ENCODE peak calls at places on chromosome 15, in seven cellular contexts. T is HCT116, J is SK-N-SH, O is K562, V is HepG2, L is H1, H is GM12878. X is an unnamed sample.

GRCh38 chr15:68228971-68229385 is 550 bp downstream of the CLN6 start:
- DNase-seq in L (no peak), H (no peak), O (peak), J (no peak), T (no peak), V (no peak), X (no peak)

GRCh38 chr15:60580650-60581415 is 101.9 kb upstream of the ICE2 start:
- DNase-seq in T (no peak), H (no peak), V (peak), O (no peak), L (no peak), J (no peak), X (no peak)

GRCh38 chr15:35243758-35244157 is 158.7 kb upstream of the NANOGP8 start:
- DNase-seq in J (no peak), L (no peak), V (no peak), O (no peak), H (no peak), T (no peak), X (no peak)

GRCh38 chr15:42059661-42060476 is 34.5 kb downstream of the PLA2G4D start:
- DNase-seq in O (peak), H (no peak), J (peak), T (no peak), L (peak), V (peak), X (peak)

GRCh38 chr15:76340198-76340801 is 3.7 kb downstream of the ISL2 start:
- DNase-seq in T (no peak), J (peak), V (no peak), O (no peak), H (no peak), L (peak), X (peak)

GRCh38 chr15:70276401-70276800 is 178.7 kb upstream of the TLE3 start:
- DNase-seq in H (no peak), O (no peak), L (no peak), T (no peak), V (no peak), J (no peak), X (no peak)

GRCh38 chr15:27133244-27133643 is 162.3 kb downstream of the GABRG3 start:
- DNase-seq in J (peak), H (no peak), T (no peak), O (peak), V (no peak), L (no peak), X (no peak)

GRCh38 chr15:40006003-40006402 is 33.0 kb downstream of the SRP14 start:
- DNase-seq in O (no peak), H (no peak), V (no peak), J (no peak), L (no peak), T (no peak), X (peak)

GRCh38 chr15:82058026-82058425 is 12.2 kb upstream of the MEX3B start:
- DNase-seq in V (no peak), L (no peak), O (no peak), J (no peak), H (no peak), T (no peak), X (no peak)

GRCh38 chr15:97547381-97547780 is 413.1 kb upstream of the ARRDC4 start:
- DNase-seq in J (no peak), H (no peak), L (no peak), O (no peak), V (no peak), T (no peak), X (no peak)

GRCh38 chr15:52171386-52171785 is 19.8 kb downstream of the GNB5 start:
- DNase-seq in V (no peak), T (no peak), L (peak), H (no peak), O (no peak), J (peak), X (peak)

GRCh38 chr15:67087507-67088172 is 22.2 kb downstream of the SMAD3 start:
- DNase-seq in V (no peak), L (no peak), J (no peak), T (no peak), O (peak), H (no peak), X (no peak)

GRCh38 chr15:30896211-30896606 is 7.5 kb upstream of the FAN1 start:
- DNase-seq in V (no peak), O (no peak), H (no peak), T (no peak), J (no peak), L (no peak), X (no peak)

GRCh38 chr15:67267951-67268941 is 13.7 kb downstream of the IQCH start:
- DNase-seq in O (peak), L (no peak), H (no peak), J (peak), V (no peak), T (no peak), X (no peak)

GRCh38 chr15:25936004-25936403 is 72.9 kb upstream of the ATP10A start:
- DNase-seq in T (no peak), J (no peak), H (no peak), L (no peak), O (no peak), V (no peak), X (no peak)

GRCh38 chr15:91126080-91126479 is 26.0 kb downstream of the SV2B start:
- DNase-seq in O (no peak), H (no peak), J (no peak), T (no peak), V (no peak), L (no peak), X (no peak)
- TF ChIP-seq JUND in O (no peak), H (no peak), J (no peak), T (no peak), V (no peak), L (no peak), X (no peak)

DNA sequence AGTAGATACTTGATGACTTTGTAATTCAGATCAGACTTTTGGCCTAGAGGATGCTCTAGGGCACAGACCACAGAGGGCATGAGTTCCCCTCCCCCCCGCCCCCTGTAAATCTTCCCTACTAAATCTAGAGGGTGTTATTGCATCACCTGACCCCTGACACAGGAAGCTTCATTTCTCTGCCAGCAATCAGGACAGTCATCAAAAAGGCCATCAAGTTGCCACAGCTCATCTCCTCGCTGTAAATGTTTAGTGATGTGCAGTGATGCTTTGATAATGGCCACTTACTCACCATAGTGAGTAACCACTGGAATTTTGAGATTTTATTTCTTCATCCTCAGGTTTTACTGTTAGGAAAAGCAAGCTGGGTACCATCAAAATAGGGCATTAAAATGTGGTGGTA is 289.2 kb upstream of the CHRM5 start:
- DNase-seq in T (no peak), L (no peak), V (no peak), J (no peak), H (no peak), O (no peak), X (no peak)
- TF ChIP-seq JUND in T (no peak), L (no peak), V (no peak), J (no peak), H (no peak), O (no peak), X (no peak)

GRCh38 chr15:63945005-63945788 is 101.1 kb downstream of the DAPK2 start:
- DNase-seq in J (peak), T (peak), H (no peak), O (peak), L (peak), V (peak), X (peak)
- TF ChIP-seq JUND in J (no peak), T (no peak), H (no peak), O (no peak), L (no peak), V (no peak), X (no peak)

DNA sequence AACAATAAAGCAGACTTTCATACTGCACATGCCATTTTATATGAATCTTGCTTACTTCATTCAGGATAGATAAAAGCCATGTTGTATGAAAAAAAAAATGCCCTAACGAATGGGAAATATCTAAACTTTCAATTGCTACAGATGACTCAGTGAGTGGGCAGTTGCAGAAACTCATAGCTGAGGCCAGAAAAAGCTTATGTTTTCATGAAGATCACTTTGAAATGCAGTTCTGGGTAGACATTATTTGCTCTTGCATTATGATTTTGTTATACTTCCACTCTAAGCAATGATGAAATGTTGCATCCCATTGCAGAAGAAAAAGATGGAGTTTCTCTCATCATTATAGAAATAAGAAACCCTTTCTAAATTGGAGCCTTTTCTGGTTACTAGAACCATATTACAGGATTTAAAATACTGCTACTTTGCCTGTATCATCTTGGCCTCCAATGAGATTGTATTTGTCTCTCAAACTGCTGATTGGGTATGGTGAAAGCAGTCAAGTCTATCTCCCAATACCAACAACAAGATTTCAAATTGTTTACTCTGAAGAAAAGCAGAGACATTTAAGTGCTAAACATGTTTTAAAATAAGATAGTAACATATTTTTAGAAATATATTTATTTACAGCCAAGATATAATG is 17.0 kb downstream of the PEAK1 start:
- DNase-seq in V (no peak), O (no peak), H (no peak), T (no peak), L (no peak), J (no peak), X (no peak)
- TF ChIP-seq JUND in V (no peak), O (no peak), H (no peak), T (no peak), L (no peak), J (peak), X (no peak)

GRCh38 chr15:99729920-99730319 is 3.3 kb downstream of the LYSMD4 start:
- DNase-seq in O (peak), H (no peak), V (no peak), L (no peak), T (no peak), J (peak), X (no peak)

GRCh38 chr15:99732711-99733267 is 448 bp downstream of the LYSMD4 start:
- DNase-seq in H (no peak), J (peak), T (no peak), O (peak), L (no peak), V (no peak), X (no peak)

GRCh38 chr15:99732268-99732641 is 982 bp downstream of the LYSMD4 start:
- DNase-seq in V (no peak), L (no peak), O (no peak), T (no peak), J (no peak), H (no peak), X (no peak)

GRCh38 chr15:99733268-99734039 is at the start of gene LYSMD4:
- DNase-seq in T (peak), O (peak), V (peak), H (peak), L (peak), J (peak), X (peak)

DNA sequence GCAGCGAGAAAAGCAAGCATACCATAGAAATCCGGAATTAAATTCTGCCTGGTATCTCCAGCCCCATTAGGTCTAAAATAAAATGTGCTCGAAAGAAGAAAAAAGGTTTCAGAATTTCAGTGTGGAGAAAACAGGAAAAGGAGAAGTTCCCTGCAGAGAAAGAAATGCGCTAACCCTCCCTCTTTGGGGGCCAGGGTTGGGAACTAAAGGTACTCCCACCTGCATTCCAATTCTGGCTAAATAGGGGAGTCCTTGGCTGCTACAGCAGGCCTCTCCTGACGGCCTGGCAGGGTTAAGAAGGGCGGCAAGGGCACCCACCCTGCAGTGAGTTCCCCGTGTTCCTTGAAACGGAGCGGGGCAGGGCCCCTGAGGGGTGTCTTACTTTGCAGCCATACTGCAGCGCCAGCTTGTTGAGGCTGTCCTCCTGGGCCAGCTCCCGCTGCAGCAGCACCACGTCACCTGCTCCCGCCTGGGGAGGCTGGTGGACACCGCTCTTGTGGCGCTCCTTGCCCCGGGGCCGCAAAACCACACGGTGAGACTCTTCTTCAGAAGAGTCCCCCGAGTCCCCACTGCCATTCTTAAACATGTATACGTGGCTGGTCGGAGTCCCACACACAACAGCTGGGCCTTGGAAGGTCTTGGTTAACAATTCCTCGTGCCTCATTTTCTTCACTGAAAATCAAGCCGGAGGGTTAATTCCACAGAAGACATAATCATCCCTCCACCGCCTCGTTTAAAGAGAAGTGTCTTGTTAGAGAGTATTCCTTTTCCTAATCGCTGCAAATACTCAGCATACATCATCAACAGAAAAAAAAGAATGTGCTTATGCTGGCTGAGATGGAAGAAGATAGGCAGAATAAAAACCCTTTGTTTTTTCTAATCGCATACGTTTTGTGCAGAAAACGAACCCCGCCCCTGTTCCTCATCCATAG is 1.6 kb downstream of the LYSMD4 start:
- DNase-seq in V (no peak), J (no peak), L (peak), H (no peak), T (no peak), O (no peak), X (no peak)
- TF ChIP-seq JUND in V (no peak), J (no peak), L (no peak), H (no peak), T (no peak), O (no peak), X (no peak)

GRCh38 chr15:93031103-93031464 is 57.9 kb downstream of the RGMA start:
- DNase-seq in H (no peak), V (no peak), J (no peak), L (no peak), O (no peak), T (no peak), X (no peak)

GRCh38 chr15:93030430-93031102 is 58.4 kb downstream of the RGMA start:
- DNase-seq in T (peak), L (peak), O (peak), J (peak), V (peak), H (peak), X (peak)

GRCh38 chr15:93028111-93028631 is 60.8 kb downstream of the RGMA start:
- DNase-seq in J (no peak), L (no peak), H (no peak), O (no peak), T (no peak), V (no peak), X (no peak)

GRCh38 chr15:93028632-93029612 is 60.1 kb downstream of the RGMA start:
- DNase-seq in J (no peak), V (no peak), H (no peak), T (no peak), O (no peak), L (no peak), X (no peak)

GRCh38 chr15:93029613-93030429 is 59.2 kb downstream of the RGMA start:
- DNase-seq in J (no peak), H (no peak), O (no peak), V (no peak), T (no peak), L (peak), X (peak)
- TF ChIP-seq JUND in J (no peak), H (no peak), O (no peak), V (no peak), T (no peak), L (no peak), X (peak)